ENCODE peak calls at places on chromosomes 5 and 9, in nine cellular contexts. M, B, I, A, T, Y, O, C and K are unnamed samples. For H3K27me3, the result is how much of the 10 kb centered on the place peaks cover.

GRCh38 chr5:75677607-75678006 is 39.6 kb downstream of the POC5 start:
- DNase-seq in I (no peak), C (no peak), A (no peak), T (no peak), M (no peak), Y (no peak), O (no peak), B (no peak), K (no peak)

GRCh38 chr9:25702536-25702935 is 24.3 kb upstream of the TUSC1 start:
- DNase-seq in Y (no peak), A (peak), O (no peak), T (peak), C (no peak), B (no peak), M (no peak), I (no peak), K (no peak)

GRCh38 chr9:35904966-35905781 is 828 bp upstream of the HRCT1 start:
- DNase-seq in T (peak), M (no peak), B (peak), Y (no peak), A (peak), C (no peak), I (peak), O (no peak), K (no peak)

GRCh38 chr9:109498195-109499060 is at the start of gene PTPN3:
- DNase-seq in O (no peak), Y (peak), A (no peak), T (peak), C (no peak), M (no peak), I (peak), B (peak), K (no peak)

GRCh38 chr9:109401990-109402318 is 81.1 kb upstream of the EPB41L4B start:
- DNase-seq in I (no peak), B (no peak), O (no peak), Y (no peak), A (peak), M (no peak), T (peak), C (no peak), K (no peak)

GRCh38 chr9:130451004-130451390 is 6.2 kb downstream of the ASS1 start:
- DNase-seq in B (no peak), Y (no peak), T (no peak), C (no peak), I (no peak), M (no peak), A (no peak), O (no peak), K (no peak)

GRCh38 chr9:103245369-103245768 is 250.2 kb downstream of the CYLC2 start:
- DNase-seq in C (no peak), Y (peak), T (peak), I (no peak), O (no peak), A (no peak), M (no peak), B (no peak), K (no peak)

GRCh38 chr5:59187772-59188347 is 605.0 kb downstream of the RAB3C start:
- DNase-seq in C (no peak), I (no peak), T (no peak), B (no peak), A (peak), M (no peak), Y (peak), O (no peak), K (no peak)

GRCh38 chr5:123209163-123210013 is 120.3 kb downstream of the PRDM6 start:
- DNase-seq in C (no peak), A (peak), O (no peak), M (no peak), I (no peak), B (peak), T (peak), Y (no peak), K (peak)

GRCh38 chr5:118692811-118693342 is 295.5 kb downstream of the DTWD2 start:
- DNase-seq in I (no peak), A (no peak), C (no peak), M (no peak), B (no peak), Y (no peak), O (no peak), T (no peak), K (no peak)

GRCh38 chr5:67770431-67771025 is 445.0 kb upstream of the PIK3R1 start:
- DNase-seq in C (no peak), B (no peak), O (no peak), I (no peak), T (peak), M (no peak), A (no peak), Y (no peak), K (no peak)

GRCh38 chr5:168291961-168292782 is 727 bp downstream of the WWC1 start:
- DNase-seq in C (no peak), B (peak), I (no peak), A (peak), T (no peak), M (no peak), Y (peak), O (no peak), K (no peak)

GRCh38 chr5:168290902-168291280 is 554 bp upstream of the WWC1 start:
- DNase-seq in O (no peak), Y (no peak), C (no peak), B (no peak), T (no peak), M (no peak), A (no peak), I (no peak), K (no peak)

GRCh38 chr5:168292783-168293696 is 1.6 kb downstream of the WWC1 start:
- DNase-seq in A (no peak), B (no peak), C (no peak), T (no peak), I (no peak), O (no peak), Y (no peak), M (no peak), K (no peak)

GRCh38 chr5:168288349-168289245 is 2.8 kb upstream of the WWC1 start:
- DNase-seq in M (no peak), B (no peak), C (no peak), I (no peak), A (no peak), O (no peak), T (peak), Y (no peak), K (no peak)

DNA sequence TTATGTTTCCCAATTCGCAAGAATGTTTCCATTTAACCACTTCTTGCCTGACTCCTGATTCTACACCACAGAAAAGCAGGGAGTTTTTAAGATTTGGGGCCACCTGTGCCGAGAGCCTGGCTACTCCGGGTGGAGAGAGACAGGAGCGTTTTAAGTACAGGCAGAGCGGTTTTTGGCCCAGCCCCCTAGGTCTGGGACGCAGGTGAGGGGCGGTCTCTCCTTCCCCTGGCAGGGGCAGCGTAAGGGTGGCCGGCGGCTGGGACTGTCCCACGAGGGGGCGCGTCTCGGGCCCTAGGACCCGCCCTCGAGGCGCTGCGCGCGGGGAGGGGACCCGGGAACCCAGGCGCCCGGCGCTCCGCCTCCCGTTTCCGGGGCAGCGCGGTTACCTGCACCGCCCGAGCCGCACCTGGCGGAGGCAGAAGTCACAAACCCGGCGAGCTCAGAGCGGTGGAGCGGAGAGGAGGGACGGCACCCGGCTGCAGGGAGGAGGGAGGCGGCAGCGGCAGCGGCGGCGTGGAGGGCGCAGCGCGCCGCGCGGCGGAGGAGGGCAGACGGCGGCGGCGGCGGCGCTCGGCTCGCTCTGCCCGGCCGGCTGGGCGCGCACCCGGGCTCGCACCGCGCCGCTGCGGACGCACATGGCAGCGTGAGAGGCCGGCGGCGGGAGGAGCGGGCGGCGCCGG is at the start of gene WWC1:
- DNase-seq in A (peak), C (no peak), O (no peak), T (peak), B (peak), M (peak), Y (peak), I (no peak), K (no peak)
- H3K4me3 ChIP-seq in A (peak), C (peak), O (no peak), T (peak), B (peak), M (no peak), Y (peak), I (peak), K (peak)

DNA sequence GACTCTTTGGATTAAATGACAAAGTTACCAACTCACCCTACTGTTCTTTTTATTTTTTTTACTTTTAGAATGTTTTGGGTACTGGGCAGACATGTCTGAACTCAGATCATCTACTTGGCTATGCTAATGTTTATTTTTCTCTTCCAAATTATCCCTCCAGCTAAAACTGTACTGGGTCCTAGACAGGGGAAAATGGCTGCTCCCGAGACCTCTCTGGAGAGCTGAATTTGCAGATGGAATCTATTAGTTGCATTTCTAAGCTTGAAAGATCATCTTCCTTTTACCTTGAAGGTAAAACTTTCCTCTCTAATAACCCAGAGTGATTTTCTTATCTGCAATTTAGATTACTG is 197.5 kb upstream of the SEMA6A start:
- DNase-seq in M (no peak), O (no peak), T (no peak), C (no peak), Y (no peak), A (no peak), B (no peak), I (no peak), K (no peak)
- H3K27me3 ChIP-seq in M (under half), O (under half), T (under half), C (under half), Y (under half), A (under half), B (under half), I (under half), K (under half)

GRCh38 chr9:136950656-136951030 is 1.4 kb upstream of the LCN12 start:
- DNase-seq in B (peak), Y (no peak), A (no peak), T (no peak), C (no peak), I (no peak), M (no peak), O (no peak), K (no peak)

GRCh38 chr9:136949817-136950655 is 2.0 kb upstream of the LCN12 start:
- DNase-seq in M (peak), A (peak), I (peak), C (peak), O (peak), Y (peak), T (peak), B (peak), K (peak)

GRCh38 chr9:136947955-136948510 is 3.0 kb downstream of the C8G start:
- DNase-seq in T (peak), C (peak), A (peak), O (peak), I (no peak), B (peak), Y (no peak), M (no peak), K (no peak)

GRCh38 chr9:136946893-136947891 is 2.1 kb downstream of the C8G start:
- DNase-seq in I (no peak), C (peak), A (no peak), Y (no peak), O (no peak), T (no peak), M (no peak), B (peak), K (no peak)

DNA sequence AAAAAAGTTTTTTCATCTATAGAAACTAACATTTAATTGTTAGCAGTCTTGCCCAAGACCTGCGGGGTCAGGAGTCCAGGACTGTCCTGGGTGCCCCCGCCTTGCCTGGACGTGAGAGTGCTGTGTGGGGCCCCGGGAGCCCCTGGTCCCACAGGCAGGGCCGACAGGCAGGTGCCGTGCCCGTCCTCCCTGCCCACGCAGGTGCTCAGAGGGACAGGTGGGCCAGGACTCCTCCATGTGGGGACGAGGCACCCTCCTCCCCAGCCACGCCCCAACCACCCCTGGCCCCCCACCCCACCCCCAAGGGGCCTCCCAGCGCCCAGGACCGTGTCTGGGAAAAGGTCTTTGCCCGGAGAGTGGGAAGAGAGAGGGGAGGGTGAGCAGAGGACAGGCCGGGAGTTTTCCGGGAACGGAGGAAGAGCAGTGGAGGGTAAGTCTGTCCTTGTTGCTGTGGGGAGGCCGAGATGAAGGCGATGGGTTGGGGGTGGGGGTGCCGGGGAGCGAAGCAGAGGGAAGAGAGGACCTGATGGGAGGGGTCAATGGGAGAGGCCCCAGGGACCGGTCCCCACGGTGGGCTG is 2.7 kb upstream of the LCN12 start:
- DNase-seq in I (no peak), Y (no peak), O (no peak), B (peak), A (no peak), M (no peak), T (no peak), C (no peak), K (no peak)
- H3K4me3 ChIP-seq in I (peak), Y (peak), O (peak), B (peak), A (peak), M (peak), T (peak), C (peak), K (peak)

GRCh38 chr5:26295541-26295940 is 742.8 kb downstream of the CDH9 start:
- DNase-seq in O (no peak), T (no peak), A (no peak), Y (no peak), C (no peak), B (no peak), I (no peak), M (no peak), K (no peak)
- H3K27me3 ChIP-seq in O (under half), T (under half), A (under half), Y (under half), C (under half), B (under half), I (under half), M (under half), K (under half)

DNA sequence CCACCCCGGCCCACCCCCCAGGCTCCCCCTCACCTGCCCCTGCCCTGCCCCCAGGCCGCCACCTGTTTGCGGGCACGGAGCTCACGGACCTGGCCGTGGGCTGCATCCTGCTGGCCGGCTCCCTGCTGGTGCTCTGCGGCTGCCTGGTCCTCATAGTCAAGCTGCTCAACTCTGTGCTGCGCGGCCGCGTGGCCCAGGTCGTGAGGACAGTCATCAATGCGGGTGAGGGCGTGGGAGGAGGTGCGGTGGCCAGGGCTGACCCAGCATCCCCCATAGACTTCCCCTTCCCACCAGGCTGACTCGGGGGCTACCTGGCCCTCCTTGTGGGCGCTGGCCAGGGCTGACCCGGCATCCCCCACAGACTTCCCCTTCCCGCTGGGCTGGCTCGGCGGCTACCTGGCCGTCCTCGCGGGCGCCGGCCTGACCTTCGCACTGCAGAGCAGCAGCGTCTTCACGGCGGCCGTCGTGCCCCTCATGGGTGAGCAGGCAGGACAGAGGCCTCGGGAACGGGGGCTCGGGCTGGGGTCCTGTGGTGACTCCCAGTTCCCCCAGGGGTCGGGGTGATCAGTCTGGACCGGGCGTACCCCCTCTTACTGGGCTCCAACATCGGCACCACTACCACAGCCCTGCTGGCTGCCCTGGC is 3.5 kb downstream of the SLC34A3 start:
- DNase-seq in T (no peak), C (no peak), B (no peak), M (no peak), Y (no peak), I (no peak), A (no peak), O (no peak), K (no peak)
- H3K4me3 ChIP-seq in T (no peak), C (no peak), B (no peak), M (no peak), Y (no peak), I (no peak), A (no peak), O (no peak), K (no peak)

DNA sequence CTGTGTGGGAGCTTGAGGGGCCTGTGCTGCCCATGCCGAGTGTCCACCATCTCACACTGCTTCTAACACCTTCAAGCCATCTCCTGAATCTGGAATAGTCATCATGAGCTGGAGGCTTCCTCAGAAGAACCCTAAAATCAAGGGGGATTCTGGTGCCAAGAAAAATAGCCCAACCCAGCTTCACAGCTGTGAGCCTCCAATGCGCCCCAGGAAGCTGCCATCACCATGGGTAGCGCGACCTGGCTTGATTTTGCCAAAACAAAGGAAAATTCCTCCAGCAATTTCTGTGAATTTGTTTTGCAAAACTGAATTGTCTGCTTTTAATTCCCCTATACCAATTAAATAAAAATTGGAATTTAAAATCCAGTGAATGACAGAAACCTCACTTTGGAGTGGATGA is 6.2 kb upstream of the TIFAB start:
- DNase-seq in I (no peak), O (no peak), A (no peak), M (no peak), C (no peak), T (no peak), B (no peak), Y (no peak), K (no peak)
- H3K27me3 ChIP-seq in I (under half), O (under half), A (under half), M (under half), C (under half), T (under half), B (under half), Y (under half), K (under half)

GRCh38 chr5:138582959-138583358 is 7.8 kb upstream of the HSPA9 start:
- DNase-seq in B (no peak), C (no peak), T (no peak), A (no peak), M (no peak), O (no peak), I (no peak), Y (no peak), K (no peak)

GRCh38 chr5:138580777-138581176 is 5.6 kb upstream of the HSPA9 start:
- DNase-seq in I (no peak), A (no peak), M (no peak), Y (no peak), O (no peak), T (no peak), B (no peak), C (no peak), K (no peak)

GRCh38 chr5:138579517-138579863 is 4.3 kb upstream of the HSPA9 start:
- DNase-seq in M (no peak), B (no peak), Y (no peak), A (no peak), C (no peak), O (no peak), I (no peak), T (no peak), K (no peak)

GRCh38 chr5:138583984-138584637 is 8.9 kb upstream of the HSPA9 start:
- DNase-seq in O (no peak), C (no peak), A (no peak), T (no peak), B (no peak), I (no peak), M (no peak), Y (no peak), K (no peak)

DNA sequence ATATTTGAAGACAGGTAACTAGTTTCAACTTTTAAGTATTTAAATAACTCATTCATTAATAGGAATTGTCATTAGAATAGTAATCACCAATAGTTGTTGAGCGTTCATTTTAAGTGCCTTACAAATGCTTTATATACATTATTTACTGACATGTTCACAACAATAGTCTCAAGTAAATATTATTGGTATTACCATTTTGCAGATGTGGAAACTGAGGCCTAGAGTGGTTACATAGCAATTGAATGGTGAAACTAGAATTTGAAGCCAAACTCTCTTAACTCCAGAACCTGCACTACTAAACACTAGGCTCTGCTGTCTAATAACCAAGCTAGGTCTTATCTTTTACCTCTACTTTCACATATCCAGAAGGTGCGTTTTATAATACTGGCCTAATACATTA is 4.8 kb upstream of the HSPA9 start:
- DNase-seq in C (no peak), T (no peak), I (no peak), A (no peak), B (no peak), Y (no peak), M (no peak), O (no peak), K (no peak)
- H3K4me3 ChIP-seq in C (no peak), T (no peak), I (no peak), A (no peak), B (no peak), Y (no peak), M (no peak), O (no peak), K (no peak)